ENCODE peak calls at places on chromosome X, in six cellular contexts. N is CD4-positive, alpha-beta memory T cell; F is tibial artery; T is CD8-positive, alpha-beta memory T cell; B is DND-41; C is right cardiac atrium. M is an unnamed sample.
A peak's percentile ranks its signal among the peaks of the same experiment; 100 is the strongest.

GRCh38 chrX:140572724-140573123 is 67.9 kb upstream of the SOX3 start:
- DNase-seq in F (peak; percentile 22), C (no peak), N (no peak), B (peak; percentile 5), T (no peak), M (peak; percentile 80)

GRCh38 chrX:155216940-155217450 is 735 bp downstream of the VBP1 start:
- DNase-seq in F (no peak), N (no peak), B (no peak), T (no peak), C (no peak), M (peak; percentile 50)

GRCh38 chrX:23403849-23404248 is 69.2 kb downstream of the PTCHD1 start:
- DNase-seq in T (no peak), C (no peak), N (no peak), F (no peak), B (no peak), M (no peak)

GRCh38 chrX:64570204-64570603 is 175.0 kb upstream of the MTMR8 start:
- DNase-seq in N (no peak), C (no peak), T (no peak), B (no peak), F (no peak), M (peak; percentile 40)

GRCh38 chrX:123756320-123756719 is 23.5 kb upstream of the THOC2 start:
- DNase-seq in F (peak; percentile 28), N (no peak), B (no peak), T (no peak), C (no peak), M (no peak)

GRCh38 chrX:112043997-112044396 is 38.6 kb downstream of the TRPC5 start:
- DNase-seq in B (no peak), T (no peak), N (no peak), F (no peak), C (no peak), M (peak; percentile 69)

GRCh38 chrX:87900320-87900908 is 382.8 kb downstream of the KLHL4 start:
- DNase-seq in C (no peak), F (no peak), B (peak; percentile 16), N (peak; percentile 28), T (no peak), M (no peak)

GRCh38 chrX:109536439-109537323 is at the start of gene NXT2:
- DNase-seq in T (peak; percentile 91), F (peak; percentile 90), B (peak; percentile 89), C (peak; percentile 96), N (peak; percentile 90), M (peak; percentile 93)

GRCh38 chrX:96183843-96184242 is 500.8 kb upstream of the DIAPH2 start:
- DNase-seq in C (no peak), B (no peak), F (no peak), T (no peak), N (no peak), M (peak; percentile 48)

GRCh38 chrX:69136546-69137331 is 28.5 kb downstream of the PJA1 start:
- DNase-seq in C (peak; percentile 85), B (no peak), N (no peak), T (no peak), F (no peak), M (no peak)

GRCh38 chrX:1443496-1444075 is 9.1 kb downstream of the ASMTL start:
- DNase-seq in C (peak; percentile 8), B (peak; percentile 2), N (no peak), F (no peak), T (no peak), M (no peak)

GRCh38 chrX:110408949-110409588 is 50.4 kb downstream of the RTL9 start:
- DNase-seq in F (no peak), C (no peak), T (no peak), N (no peak), B (no peak), M (no peak)

GRCh38 chrX:143635915-143636314 is at the start of gene SLITRK4:
- DNase-seq in N (no peak), C (peak; percentile 47), T (no peak), B (no peak), F (no peak), M (no peak)

GRCh38 chrX:108309144-108309543 is 129.1 kb downstream of the COL4A6 start:
- DNase-seq in F (no peak), C (no peak), B (no peak), T (no peak), N (no peak), M (no peak)

GRCh38 chrX:63967541-63967940 is 182.5 kb upstream of the ARHGEF9 start:
- DNase-seq in B (no peak), T (no peak), N (no peak), C (no peak), F (no peak), M (no peak)

GRCh38 chrX:56853436-56853835 is 124.4 kb downstream of the NBDY start:
- DNase-seq in F (no peak), N (no peak), C (no peak), B (no peak), T (no peak), M (no peak)

GRCh38 chrX:132480581-132481203 is 8.1 kb downstream of the MBNL3 start:
- DNase-seq in B (peak; percentile 70), C (peak; percentile 27), F (no peak), N (peak; percentile 77), T (peak; percentile 60), M (peak; percentile 85)

GRCh38 chrX:9955506-9955905 is 11.7 kb upstream of the CLDN34 start:
- DNase-seq in C (no peak), N (no peak), T (no peak), B (no peak), F (no peak), M (no peak)

GRCh38 chrX:113644426-113644825 is 803.8 kb upstream of the AMOT start:
- DNase-seq in C (no peak), T (no peak), B (no peak), N (no peak), F (no peak), M (no peak)

GRCh38 chrX:119067023-119067739 is 5.6 kb upstream of the CT47C1 start:
- DNase-seq in F (peak; percentile 65), C (peak; percentile 80), T (no peak), B (peak; percentile 15), N (no peak), M (peak; percentile 93)

GRCh38 chrX:69285401-69285871 is 120.2 kb upstream of the PJA1 start:
- DNase-seq in B (no peak), C (peak; percentile 90), N (no peak), F (peak; percentile 21), T (no peak), M (no peak)

GRCh38 chrX:19640693-19641374 is 125.5 kb upstream of the MAP3K15 start:
- DNase-seq in F (no peak), B (no peak), T (no peak), C (no peak), N (no peak), M (peak; percentile 51)

GRCh38 chrX:39950035-39950688 is 147.6 kb downstream of the BCOR start:
- DNase-seq in B (no peak), F (no peak), T (no peak), C (no peak), N (no peak), M (peak; percentile 42)

GRCh38 chrX:104987063-104987462 is 233.4 kb downstream of the TEX13A start:
- DNase-seq in N (no peak), F (no peak), B (no peak), T (no peak), C (no peak), M (no peak)

GRCh38 chrX:66601522-66601921 is 37.4 kb downstream of the EDA2R start:
- DNase-seq in T (no peak), N (no peak), B (no peak), C (no peak), F (no peak), M (no peak)

GRCh38 chrX:66602381-66602938 is 36.4 kb downstream of the EDA2R start:
- DNase-seq in B (no peak), N (no peak), T (no peak), F (no peak), C (no peak), M (no peak)
- H3K9me3 ChIP-seq in B (no peaks in the 10 kb centered on the region), N (no peaks in the 10 kb centered on the region), T (no peaks in the 10 kb centered on the region), F (no peaks in the 10 kb centered on the region), C (no peaks in the 10 kb centered on the region), M (peaks cover 55% of the 10 kb centered on the region)

GRCh38 chrX:151985531-151985930 is 11.1 kb upstream of the GABRE start:
- DNase-seq in C (no peak), B (no peak), T (no peak), F (no peak), N (no peak), M (no peak)
- H3K4me1 ChIP-seq in C (peaks cover 4% of the 10 kb centered on the region), B (no peaks in the 10 kb centered on the region), T (no peaks in the 10 kb centered on the region), F (no peaks in the 10 kb centered on the region), N (no peaks in the 10 kb centered on the region), M (no peaks in the 10 kb centered on the region)

GRCh38 chrX:149845385-149845784 is 35.6 kb upstream of the MAGEA8 start:
- DNase-seq in T (no peak), B (no peak), C (no peak), F (no peak), N (no peak), M (no peak)

GRCh38 chrX:149846789-149847188 is 34.2 kb upstream of the MAGEA8 start:
- DNase-seq in C (no peak), F (no peak), T (no peak), N (no peak), B (no peak), M (no peak)

GRCh38 chrX:149837167-149837566 is 43.8 kb upstream of the MAGEA8 start:
- DNase-seq in C (no peak), B (no peak), T (no peak), F (no peak), N (no peak), M (no peak)

GRCh38 chrX:149837639-149838038 is 43.3 kb upstream of the MAGEA8 start:
- DNase-seq in F (no peak), B (no peak), C (no peak), T (no peak), N (no peak), M (no peak)

DNA sequence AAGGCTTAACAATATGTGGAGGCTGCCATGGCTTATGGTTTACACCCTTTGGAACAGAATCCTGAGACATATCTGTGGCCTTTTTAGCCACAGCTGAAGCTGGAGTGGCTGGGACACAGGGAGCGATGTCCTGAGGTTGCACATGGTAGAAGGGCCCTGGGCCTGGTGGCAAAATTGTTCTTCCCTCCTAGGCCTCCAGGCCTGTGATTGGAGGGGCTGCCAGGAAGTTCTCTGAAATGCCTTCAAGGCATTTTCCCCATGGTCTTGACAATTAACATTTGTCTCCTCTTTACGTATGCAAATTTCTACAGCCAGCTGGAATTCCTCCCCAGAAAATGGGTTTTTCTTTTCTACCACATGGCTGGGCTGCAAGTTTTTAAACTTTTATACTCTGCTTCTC is 39.1 kb upstream of the MAGEA8 start:
- DNase-seq in C (no peak), F (no peak), T (no peak), B (no peak), N (no peak), M (no peak)
- H3K9me3 ChIP-seq in C (no peaks in the 10 kb centered on the region), F (no peaks in the 10 kb centered on the region), T (no peaks in the 10 kb centered on the region), B (no peaks in the 10 kb centered on the region), N (no peaks in the 10 kb centered on the region), M (no peaks in the 10 kb centered on the region)

DNA sequence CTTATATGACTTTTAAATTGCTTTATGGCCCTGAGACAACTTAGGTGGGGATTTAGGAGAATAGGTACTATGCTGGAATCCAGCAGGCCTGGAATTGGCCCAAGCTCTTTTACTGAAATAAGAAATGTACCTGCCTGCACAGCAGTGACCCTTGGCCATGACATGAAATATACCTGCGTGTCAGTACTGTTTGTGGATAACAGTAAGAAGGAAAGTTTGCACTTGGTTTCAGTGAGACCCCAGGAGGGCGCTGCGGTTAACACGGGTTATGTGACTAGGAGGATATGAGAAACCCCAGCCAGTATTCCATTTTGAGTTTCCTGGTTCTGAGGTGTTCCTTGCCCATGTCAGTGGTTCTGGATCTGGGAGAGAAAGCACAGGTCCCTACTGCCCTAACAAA is 5.3 kb downstream of the MTM1 start:
- DNase-seq in B (no peak), F (no peak), C (no peak), T (peak; percentile 64), N (peak; percentile 46), M (no peak)
- H3K4me1 ChIP-seq in B (peaks cover 59% of the 10 kb centered on the region), F (peaks cover 13% of the 10 kb centered on the region), C (peaks cover 7% of the 10 kb centered on the region), T (peaks cover 85% of the 10 kb centered on the region), N (peaks cover 93% of the 10 kb centered on the region), M (peaks cover 45% of the 10 kb centered on the region)